ENCODE peak calls at places on chromosomes 6 and 20, in seven cellular contexts. S, G, D, Y, E, A and Z are unnamed samples. For H3K9me3, the result is how much of the 10 kb centered on the place peaks cover.

GRCh38 chr6:42239333-42239732 is 21.7 kb upstream of the MRPS10 start:
- DNase-seq in D (no peak), G (no peak), S (no peak), E (no peak), A (no peak), Y (no peak), Z (no peak)

GRCh38 chr20:56828402-56828801 is 199.3 kb downstream of the TFAP2C start:
- DNase-seq in G (no peak), D (no peak), A (no peak), S (no peak), Y (no peak), E (no peak), Z (no peak)

GRCh38 chr6:166671434-166672061 is 44.5 kb upstream of the RPS6KA2 start:
- DNase-seq in Y (peak), G (no peak), D (peak), A (no peak), S (peak), E (no peak), Z (no peak)

GRCh38 chr6:87237804-87238203 is 82.4 kb downstream of the ZNF292 start:
- DNase-seq in G (no peak), E (no peak), D (no peak), A (no peak), Y (no peak), S (no peak), Z (no peak)

GRCh38 chr6:53056273-53056672 is 8.9 kb upstream of the FBXO9 start:
- DNase-seq in D (no peak), Y (no peak), S (no peak), E (no peak), G (no peak), A (no peak), Z (no peak)

GRCh38 chr20:47674686-47675085 is 110.6 kb downstream of the SULF2 start:
- DNase-seq in E (no peak), D (no peak), S (no peak), Y (no peak), A (no peak), G (no peak), Z (no peak)

GRCh38 chr6:80185492-80185891 is 79.0 kb downstream of the BCKDHB start:
- DNase-seq in G (no peak), S (no peak), E (no peak), Y (no peak), A (no peak), D (no peak), Z (no peak)

GRCh38 chr20:6705920-6706500 is 61.5 kb upstream of the BMP2 start:
- DNase-seq in D (no peak), A (no peak), Y (no peak), S (no peak), G (no peak), E (no peak), Z (no peak)

GRCh38 chr6:5143625-5144311 is 58.6 kb downstream of the PPP1R3G start:
- DNase-seq in A (peak), Y (peak), D (peak), E (peak), S (peak), G (peak), Z (peak)

GRCh38 chr6:169969372-169970099 is 218.1 kb downstream of the ERMARD start:
- DNase-seq in G (peak), E (no peak), D (no peak), S (peak), A (no peak), Y (peak), Z (no peak)

GRCh38 chr6:168016756-168017525 is 19.5 kb downstream of the KIF25 start:
- DNase-seq in G (no peak), S (no peak), D (no peak), Y (no peak), E (no peak), A (no peak), Z (no peak)

GRCh38 chr6:4647414-4648365 is 128.5 kb upstream of the CDYL start:
- DNase-seq in A (no peak), S (peak), D (peak), Y (peak), G (peak), E (peak), Z (no peak)

GRCh38 chr6:127550403-127550802 is 26.6 kb upstream of the C6orf58 start:
- DNase-seq in D (no peak), G (no peak), Y (no peak), A (no peak), E (no peak), S (no peak), Z (no peak)

GRCh38 chr20:5056801-5057599 is 55.7 kb upstream of the SLC23A2 start:
- DNase-seq in G (peak), A (peak), Y (no peak), E (peak), D (peak), S (peak), Z (peak)

GRCh38 chr20:46261456-46262253 is 46.6 kb downstream of the CDH22 start:
- DNase-seq in G (no peak), A (no peak), S (no peak), D (no peak), Y (no peak), E (no peak), Z (no peak)

GRCh38 chr6:161462148-161462547 is 188.3 kb upstream of the AGPAT4 start:
- DNase-seq in Y (no peak), E (no peak), D (no peak), S (no peak), G (no peak), A (no peak), Z (no peak)

GRCh38 chr6:77511860-77512259 is 48.6 kb upstream of the HTR1B start:
- DNase-seq in G (no peak), Y (no peak), D (no peak), S (no peak), A (no peak), E (no peak), Z (no peak)

GRCh38 chr6:166752928-166753721 is 126.1 kb upstream of the RPS6KA2 start:
- DNase-seq in S (no peak), Y (no peak), E (no peak), D (no peak), A (no peak), G (no peak), Z (no peak)

GRCh38 chr6:116483616-116484015 is 22.4 kb downstream of the CALHM6 start:
- DNase-seq in A (no peak), Y (no peak), E (no peak), D (no peak), G (no peak), S (no peak), Z (no peak)

GRCh38 chr20:63553933-63554290 is at the start of gene FNDC11:
- DNase-seq in S (peak), D (peak), A (peak), E (no peak), G (peak), Y (no peak), Z (no peak)

GRCh38 chr6:44699082-44699481 is 311.6 kb downstream of the CDC5L start:
- DNase-seq in E (no peak), S (no peak), Y (no peak), D (no peak), G (no peak), A (no peak), Z (no peak)

GRCh38 chr6:36702656-36703055 is 5.0 kb downstream of the RAB44 start:
- DNase-seq in E (no peak), S (no peak), A (no peak), D (no peak), G (no peak), Y (no peak), Z (no peak)

GRCh38 chr6:164108869-164109769 is 694.6 kb downstream of the QKI start:
- DNase-seq in G (peak), Y (peak), D (peak), S (peak), E (no peak), A (no peak), Z (no peak)

GRCh38 chr20:10131612-10132345 is 86.9 kb upstream of the SNAP25 start:
- DNase-seq in A (no peak), D (no peak), E (no peak), G (peak), S (peak), Y (no peak), Z (no peak)

GRCh38 chr20:24672886-24673677 is 203.7 kb downstream of the SYNDIG1 start:
- DNase-seq in A (no peak), S (no peak), Y (peak), D (peak), G (no peak), E (no peak), Z (no peak)

GRCh38 chr6:146544783-146545182 is 1.1 kb downstream of the RAB32 start:
- DNase-seq in G (no peak), D (no peak), Y (no peak), A (no peak), E (no peak), S (no peak), Z (no peak)

GRCh38 chr6:26187981-26188635 is 100.9 kb downstream of the HFE start:
- DNase-seq in D (no peak), E (no peak), Y (no peak), S (peak), A (no peak), G (no peak), Z (peak)

GRCh38 chr6:17986656-17987575 is 519 bp downstream of the KIF13A start:
- DNase-seq in G (peak), D (peak), Y (peak), A (peak), S (peak), E (peak), Z (no peak)

GRCh38 chr20:41560971-41561370 is 57.2 kb downstream of the CHD6 start:
- DNase-seq in G (no peak), S (no peak), A (no peak), E (no peak), Y (no peak), D (no peak), Z (no peak)

GRCh38 chr6:15357832-15358231 is 112.0 kb downstream of the JARID2 start:
- DNase-seq in S (no peak), Y (no peak), E (no peak), A (no peak), G (no peak), D (no peak), Z (no peak)

GRCh38 chr20:17735206-17735804 is 35.5 kb downstream of the BANF2 start:
- DNase-seq in A (no peak), G (no peak), Y (no peak), D (no peak), E (no peak), S (peak), Z (no peak)

GRCh38 chr20:19583532-19584175 is 174.4 kb upstream of the RIN2 start:
- DNase-seq in E (peak), Y (peak), A (peak), S (peak), G (peak), D (peak), Z (no peak)

DNA sequence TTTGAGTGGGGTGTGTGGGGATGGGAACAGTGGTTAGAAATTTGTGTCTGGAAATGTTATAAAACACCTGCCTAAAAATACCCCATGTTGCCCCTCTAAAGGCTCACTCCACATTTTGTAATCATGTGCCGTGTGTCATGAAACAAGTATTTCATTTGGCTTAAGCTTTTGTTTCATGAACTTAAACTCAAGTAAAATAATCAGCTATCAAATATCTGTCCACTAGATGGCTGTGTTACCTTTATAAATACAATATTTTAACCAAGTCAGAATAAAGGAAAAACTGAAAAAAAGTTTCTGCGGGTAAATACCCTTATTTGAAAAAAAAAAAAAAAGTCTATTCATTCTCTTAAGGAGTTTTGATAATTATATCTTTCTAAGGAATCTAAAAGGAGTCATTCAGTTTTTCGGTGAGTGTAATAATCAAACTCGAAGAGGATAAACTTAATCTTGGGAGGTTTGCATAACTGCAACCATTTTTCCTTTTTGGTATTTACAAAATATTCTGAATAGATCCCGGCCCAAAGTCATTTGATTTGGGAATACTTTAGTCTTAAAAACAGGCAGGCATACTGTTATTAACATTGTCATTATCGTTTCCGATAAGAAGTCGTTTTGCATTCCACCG is 29.9 kb upstream of the MTRF1L start:
- DNase-seq in E (no peak), Y (no peak), G (no peak), S (no peak), A (no peak), D (no peak), Z (no peak)
- TF ChIP-seq CTCF in E (no peak), Y (no peak), G (peak), S (peak), A (peak), D (peak), Z (no peak)

GRCh38 chr6:490251-491037 is 98.9 kb downstream of the IRF4 start:
- DNase-seq in A (peak), E (no peak), Y (no peak), S (no peak), G (no peak), D (no peak), Z (no peak)
- H3K27ac ChIP-seq in A (no peak), E (no peak), Y (no peak), S (no peak), G (no peak), D (no peak), Z (no peak)

GRCh38 chr6:30914854-30915590 is 984 bp downstream of the VARS2 start:
- DNase-seq in G (no peak), D (no peak), Y (no peak), S (no peak), E (no peak), A (no peak), Z (no peak)

GRCh38 chr6:30914076-30914853 is at the start of gene VARS2:
- DNase-seq in Y (peak), S (peak), G (peak), E (peak), A (peak), D (peak), Z (peak)

GRCh38 chr6:30913721-30914075 is 340 bp upstream of the VARS2 start:
- DNase-seq in D (no peak), S (no peak), A (no peak), Y (no peak), G (no peak), E (no peak), Z (no peak)

GRCh38 chr6:30915591-30915946 is 1.5 kb downstream of the VARS2 start:
- DNase-seq in Y (no peak), A (no peak), D (peak), G (no peak), S (peak), E (no peak), Z (no peak)

DNA sequence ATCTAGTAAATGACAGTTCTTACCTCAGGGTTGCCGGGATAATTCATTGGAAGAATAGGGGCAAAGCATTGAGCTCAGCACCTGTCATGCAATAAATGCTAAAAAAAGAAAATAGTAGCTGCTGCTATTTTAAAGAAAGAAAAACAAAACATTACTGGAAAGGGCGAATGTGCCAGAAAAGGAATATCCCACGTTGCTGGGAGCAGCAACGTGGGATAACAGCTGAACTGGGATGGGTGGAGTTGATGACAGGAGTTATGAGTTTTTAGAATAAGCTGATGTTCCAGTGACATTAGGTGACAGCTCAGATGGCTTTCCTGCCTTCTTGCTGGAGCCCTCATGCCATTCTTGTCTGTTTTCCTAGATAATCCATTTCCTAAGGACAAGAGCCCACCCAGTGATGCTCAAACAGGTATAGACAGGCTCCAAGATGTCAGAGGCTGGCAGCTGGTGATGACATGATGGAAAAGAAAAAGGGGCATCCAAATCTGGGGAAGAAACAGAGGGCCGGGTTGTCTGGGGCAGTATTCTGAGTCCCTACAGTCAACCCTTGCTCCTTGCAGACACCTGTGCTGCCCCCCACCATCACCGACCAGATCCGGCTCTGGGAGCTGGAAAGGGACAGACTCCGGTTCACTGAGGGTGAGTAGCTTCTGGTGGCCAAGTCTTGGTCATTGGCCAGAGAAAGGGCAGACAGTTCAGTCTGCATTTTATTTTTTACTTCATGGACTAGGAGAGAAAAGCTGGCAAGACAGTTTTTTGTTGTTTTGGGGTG is 1.1 kb upstream of the VARS2 start:
- DNase-seq in Y (no peak), D (no peak), A (no peak), E (no peak), G (no peak), S (no peak), Z (no peak)
- H3K9me3 ChIP-seq in Y (under half), D (under half), A (under half), E (under half), G (under half), S (under half), Z (under half)

DNA sequence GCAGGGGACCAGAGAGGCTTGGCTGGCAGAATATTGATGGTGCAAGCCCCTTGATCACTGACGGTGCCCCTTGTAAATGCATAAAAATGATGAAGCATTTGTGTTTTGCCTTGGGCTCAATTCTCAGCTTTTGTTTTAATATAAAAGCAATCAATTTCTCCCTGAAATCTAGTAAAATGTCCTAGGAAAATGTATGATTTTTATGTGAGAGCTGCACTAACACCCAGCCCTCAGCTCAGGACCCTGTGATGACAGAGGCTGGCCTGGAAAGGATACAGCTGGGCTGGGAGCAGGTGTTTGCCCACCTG is 84.7 kb upstream of the PHACTR3 start:
- DNase-seq in Y (no peak), E (no peak), A (no peak), S (no peak), G (no peak), D (no peak), Z (no peak)
- TF ChIP-seq CTCF in Y (no peak), E (no peak), A (no peak), S (peak), G (no peak), D (peak), Z (peak)

DNA sequence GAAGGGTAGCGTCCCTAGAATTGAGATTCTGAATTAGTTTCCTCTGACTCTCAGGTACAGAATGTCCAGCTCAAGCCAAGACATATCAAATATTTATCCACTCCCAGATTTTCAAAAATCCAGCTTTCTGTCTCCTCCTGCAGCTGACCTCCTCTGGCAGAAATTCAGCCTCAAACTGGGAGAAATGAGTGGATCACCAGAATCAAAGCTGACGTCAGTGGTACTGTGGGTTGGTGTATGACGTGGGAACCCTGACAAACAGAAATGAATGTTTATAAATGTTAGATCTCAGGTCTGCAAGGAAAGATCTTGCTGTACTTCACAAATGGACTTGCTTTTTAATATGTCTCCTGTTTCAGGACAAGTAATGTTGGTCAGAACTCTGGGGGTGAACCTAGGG is 595.0 kb downstream of the PTPRT start:
- DNase-seq in S (no peak), G (no peak), E (no peak), A (no peak), Y (no peak), D (no peak), Z (no peak)
- H3K27ac ChIP-seq in S (peak), G (no peak), E (no peak), A (no peak), Y (no peak), D (no peak), Z (no peak)

GRCh38 chr20:31355981-31356380 is 12.4 kb upstream of the DEFB118 start:
- DNase-seq in E (no peak), Y (no peak), A (no peak), D (no peak), S (no peak), G (no peak), Z (no peak)
- H3K9me3 ChIP-seq in E (under half), Y (under half), A (under half), D (under half), S (under half), G (under half), Z (under half)

GRCh38 chr6:139778688-139779087 is 404.2 kb upstream of the CITED2 start:
- DNase-seq in A (no peak), S (no peak), D (no peak), E (no peak), Y (no peak), G (no peak), Z (no peak)
- TF ChIP-seq CTCF in A (no peak), S (no peak), D (no peak), E (no peak), Y (no peak), G (no peak), Z (no peak)

DNA sequence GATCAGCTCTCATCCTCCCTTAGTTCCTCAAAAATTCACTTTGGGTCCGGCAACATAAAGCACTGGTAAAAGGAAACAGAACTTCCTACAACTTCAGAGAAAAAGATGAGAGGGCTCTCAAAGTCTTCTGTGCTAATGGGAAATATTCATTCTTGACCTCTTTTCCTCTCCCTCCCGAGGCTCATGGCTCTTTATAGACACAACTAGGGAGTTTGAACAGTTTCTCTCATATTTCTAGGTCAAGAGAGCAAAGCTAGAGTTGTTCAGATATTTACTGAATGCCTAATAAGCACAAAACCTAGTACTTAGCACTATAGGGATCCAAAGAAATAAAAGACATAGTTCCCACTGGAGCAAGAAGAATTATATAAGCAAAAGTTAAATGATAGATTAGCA is 124.1 kb upstream of the TCF21 start:
- DNase-seq in Y (no peak), E (no peak), A (no peak), S (no peak), D (no peak), G (no peak), Z (no peak)
- H3K27ac ChIP-seq in Y (peak), E (no peak), A (peak), S (no peak), D (peak), G (peak), Z (no peak)

GRCh38 chr20:39048000-39048696 is 86.0 kb downstream of the DHX35 start:
- DNase-seq in S (peak), G (peak), D (peak), Y (peak), A (peak), E (peak), Z (peak)
- H3K9me3 ChIP-seq in S (under half), G (under half), D (under half), Y (under half), A (under half), E (under half), Z (under half)

GRCh38 chr20:52494244-52494643 is 302.7 kb upstream of the ZFP64 start:
- DNase-seq in Y (no peak), A (no peak), G (no peak), D (no peak), S (no peak), E (peak), Z (no peak)
- TF ChIP-seq CTCF in Y (no peak), A (no peak), G (no peak), D (no peak), S (no peak), E (no peak), Z (no peak)